ENCODE peak calls at places on chromosomes 16 and 17, in nine cellular contexts. One of them, this sample, is unnamed.

GRCh38 chr17:72169823-72170222 is 49.0 kb downstream of the SOX9 start:
- DNase-seq in colonic mucosa: no peak
- DNase-seq in uterus: no peak
- DNase-seq in NCI-H2081 treated with DMSO at 0.1 percent for 48 hours: no peak
- DNase-seq in HFF-Myc: no peak
- DNase-seq in pons: no peak
- DNase-seq in NCI-H526 treated with DMSO at 0.1 percent for 48 hours: no peak
- DNase-seq in fibroblast of the conjunctiva: no peak
- DNase-seq in GM23248: no peak
- DNase-seq in this sample: no peak

GRCh38 chr16:5024632-5025031 is 9.1 kb downstream of the NAGPA start:
- DNase-seq in NCI-H526 treated with DMSO at 0.1 percent for 48 hours: no peak
- DNase-seq in GM23248: peak; percentile 31
- DNase-seq in NCI-H2081 treated with DMSO at 0.1 percent for 48 hours: peak; percentile 7
- DNase-seq in HFF-Myc: no peak
- DNase-seq in pons: peak; percentile 42
- DNase-seq in fibroblast of the conjunctiva: no peak
- DNase-seq in colonic mucosa: peak; percentile 57
- DNase-seq in uterus: no peak
- DNase-seq in this sample: peak; percentile 70

GRCh38 chr17:8875416-8875815 is 7.9 kb upstream of the PIK3R6 start:
- DNase-seq in colonic mucosa: no peak
- DNase-seq in HFF-Myc: no peak
- DNase-seq in fibroblast of the conjunctiva: no peak
- DNase-seq in GM23248: no peak
- DNase-seq in NCI-H2081 treated with DMSO at 0.1 percent for 48 hours: no peak
- DNase-seq in pons: no peak
- DNase-seq in uterus: no peak
- DNase-seq in NCI-H526 treated with DMSO at 0.1 percent for 48 hours: no peak
- DNase-seq in this sample: no peak

GRCh38 chr17:64240741-64241347 is 22.2 kb downstream of the TEX2 start:
- DNase-seq in NCI-H526 treated with DMSO at 0.1 percent for 48 hours: no peak
- DNase-seq in colonic mucosa: peak; percentile 19
- DNase-seq in fibroblast of the conjunctiva: peak; percentile 52
- DNase-seq in GM23248: peak; percentile 93
- DNase-seq in uterus: peak; percentile 78
- DNase-seq in NCI-H2081 treated with DMSO at 0.1 percent for 48 hours: no peak
- DNase-seq in HFF-Myc: peak; percentile 98
- DNase-seq in pons: peak; percentile 56
- DNase-seq in this sample: peak; percentile 52

GRCh38 chr16:90022209-90023077 is 3.2 kb upstream of the DBNDD1 start:
- DNase-seq in fibroblast of the conjunctiva: peak; percentile 69
- DNase-seq in pons: peak; percentile 83
- DNase-seq in NCI-H526 treated with DMSO at 0.1 percent for 48 hours: peak; percentile 75
- DNase-seq in GM23248: peak; percentile 95
- DNase-seq in HFF-Myc: peak; percentile 53
- DNase-seq in uterus: peak; percentile 92
- DNase-seq in NCI-H2081 treated with DMSO at 0.1 percent for 48 hours: peak; percentile 49
- DNase-seq in colonic mucosa: peak; percentile 95
- DNase-seq in this sample: peak; percentile 88

GRCh38 chr17:66302761-66303626 is 581 bp downstream of the PRKCA start:
- DNase-seq in pons: peak; percentile 51
- DNase-seq in uterus: peak; percentile 56
- DNase-seq in fibroblast of the conjunctiva: peak; percentile 35
- DNase-seq in NCI-H2081 treated with DMSO at 0.1 percent for 48 hours: no peak
- DNase-seq in GM23248: peak; percentile 74
- DNase-seq in NCI-H526 treated with DMSO at 0.1 percent for 48 hours: peak; percentile 16
- DNase-seq in colonic mucosa: peak; percentile 79
- DNase-seq in HFF-Myc: no peak
- DNase-seq in this sample: peak; percentile 63

GRCh38 chr17:7348478-7349242 is 3.3 kb upstream of the KCTD11 start:
- DNase-seq in colonic mucosa: no peak
- DNase-seq in fibroblast of the conjunctiva: no peak
- DNase-seq in pons: no peak
- DNase-seq in uterus: no peak
- DNase-seq in NCI-H2081 treated with DMSO at 0.1 percent for 48 hours: no peak
- DNase-seq in NCI-H526 treated with DMSO at 0.1 percent for 48 hours: no peak
- DNase-seq in HFF-Myc: no peak
- DNase-seq in GM23248: peak; percentile 78
- DNase-seq in this sample: peak; percentile 41

GRCh38 chr16:25707982-25708583 is 16.3 kb downstream of the HS3ST4 start:
- DNase-seq in NCI-H2081 treated with DMSO at 0.1 percent for 48 hours: no peak
- DNase-seq in colonic mucosa: peak; percentile 22
- DNase-seq in pons: no peak
- DNase-seq in fibroblast of the conjunctiva: no peak
- DNase-seq in NCI-H526 treated with DMSO at 0.1 percent for 48 hours: peak; percentile 44
- DNase-seq in HFF-Myc: peak; percentile 1
- DNase-seq in GM23248: peak; percentile 30
- DNase-seq in uterus: no peak
- DNase-seq in this sample: peak; percentile 39

GRCh38 chr16:7350801-7351200 is 18.2 kb downstream of the RBFOX1 start:
- DNase-seq in fibroblast of the conjunctiva: no peak
- DNase-seq in HFF-Myc: no peak
- DNase-seq in GM23248: no peak
- DNase-seq in uterus: no peak
- DNase-seq in pons: no peak
- DNase-seq in colonic mucosa: no peak
- DNase-seq in NCI-H2081 treated with DMSO at 0.1 percent for 48 hours: no peak
- DNase-seq in NCI-H526 treated with DMSO at 0.1 percent for 48 hours: no peak
- DNase-seq in this sample: no peak

GRCh38 chr16:4802659-4803287 is 340 bp upstream of the ROGDI start:
- DNase-seq in colonic mucosa: peak; percentile 93
- DNase-seq in NCI-H2081 treated with DMSO at 0.1 percent for 48 hours: peak; percentile 70
- DNase-seq in uterus: peak; percentile 91
- DNase-seq in NCI-H526 treated with DMSO at 0.1 percent for 48 hours: peak; percentile 82
- DNase-seq in fibroblast of the conjunctiva: peak; percentile 79
- DNase-seq in GM23248: peak; percentile 97
- DNase-seq in HFF-Myc: peak; percentile 61
- DNase-seq in pons: peak; percentile 92
- DNase-seq in this sample: peak; percentile 93

GRCh38 chr17:65633146-65633881 is 71.9 kb upstream of the AXIN2 start:
- DNase-seq in colonic mucosa: no peak
- DNase-seq in fibroblast of the conjunctiva: no peak
- DNase-seq in NCI-H526 treated with DMSO at 0.1 percent for 48 hours: no peak
- DNase-seq in pons: no peak
- DNase-seq in NCI-H2081 treated with DMSO at 0.1 percent for 48 hours: no peak
- DNase-seq in GM23248: no peak
- DNase-seq in uterus: no peak
- DNase-seq in HFF-Myc: no peak
- DNase-seq in this sample: no peak

GRCh38 chr17:82912571-82913089 is 72.8 kb upstream of the ZNF750 start:
- DNase-seq in pons: no peak
- DNase-seq in GM23248: no peak
- DNase-seq in NCI-H2081 treated with DMSO at 0.1 percent for 48 hours: no peak
- DNase-seq in NCI-H526 treated with DMSO at 0.1 percent for 48 hours: no peak
- DNase-seq in uterus: no peak
- DNase-seq in colonic mucosa: no peak
- DNase-seq in fibroblast of the conjunctiva: no peak
- DNase-seq in HFF-Myc: no peak
- DNase-seq in this sample: no peak

GRCh38 chr17:56602292-56603130 is 9.0 kb downstream of the NOG start:
- DNase-seq in uterus: no peak
- DNase-seq in NCI-H526 treated with DMSO at 0.1 percent for 48 hours: no peak
- DNase-seq in pons: no peak
- DNase-seq in GM23248: no peak
- DNase-seq in NCI-H2081 treated with DMSO at 0.1 percent for 48 hours: no peak
- DNase-seq in fibroblast of the conjunctiva: no peak
- DNase-seq in HFF-Myc: no peak
- DNase-seq in colonic mucosa: no peak
- DNase-seq in this sample: no peak

GRCh38 chr17:34822007-34822737 is 139.1 kb downstream of the CCT6B start:
- DNase-seq in uterus: no peak
- DNase-seq in fibroblast of the conjunctiva: no peak
- DNase-seq in NCI-H526 treated with DMSO at 0.1 percent for 48 hours: no peak
- DNase-seq in pons: no peak
- DNase-seq in NCI-H2081 treated with DMSO at 0.1 percent for 48 hours: no peak
- DNase-seq in HFF-Myc: no peak
- DNase-seq in colonic mucosa: no peak
- DNase-seq in GM23248: no peak
- DNase-seq in this sample: no peak

GRCh38 chr16:22188595-22189442 is 17.3 kb upstream of the EEF2K start:
- DNase-seq in colonic mucosa: peak; percentile 85
- DNase-seq in pons: peak; percentile 84
- DNase-seq in HFF-Myc: peak; percentile 90
- DNase-seq in GM23248: peak; percentile 89
- DNase-seq in NCI-H526 treated with DMSO at 0.1 percent for 48 hours: peak; percentile 75
- DNase-seq in uterus: peak; percentile 63
- DNase-seq in fibroblast of the conjunctiva: peak; percentile 89
- DNase-seq in NCI-H2081 treated with DMSO at 0.1 percent for 48 hours: peak; percentile 9
- DNase-seq in this sample: peak; percentile 88

GRCh38 chr17:82845163-82845807 is 5.5 kb upstream of the ZNF750 start:
- DNase-seq in uterus: no peak
- DNase-seq in HFF-Myc: no peak
- DNase-seq in NCI-H2081 treated with DMSO at 0.1 percent for 48 hours: no peak
- DNase-seq in fibroblast of the conjunctiva: no peak
- DNase-seq in colonic mucosa: no peak
- DNase-seq in NCI-H526 treated with DMSO at 0.1 percent for 48 hours: no peak
- DNase-seq in GM23248: no peak
- DNase-seq in pons: no peak
- DNase-seq in this sample: no peak

GRCh38 chr17:48625502-48626201 is 506 bp downstream of the HOXB9 start:
- DNase-seq in fibroblast of the conjunctiva: no peak
- DNase-seq in NCI-H2081 treated with DMSO at 0.1 percent for 48 hours: no peak
- DNase-seq in HFF-Myc: no peak
- DNase-seq in colonic mucosa: peak; percentile 91
- DNase-seq in NCI-H526 treated with DMSO at 0.1 percent for 48 hours: peak; percentile 47
- DNase-seq in GM23248: peak; percentile 55
- DNase-seq in pons: no peak
- DNase-seq in uterus: no peak
- DNase-seq in this sample: peak; percentile 23

GRCh38 chr16:14501331-14502255 is 128.5 kb downstream of the PARN start:
- DNase-seq in GM23248: peak; percentile 96
- DNase-seq in HFF-Myc: peak; percentile 96
- DNase-seq in colonic mucosa: peak; percentile 58
- DNase-seq in NCI-H526 treated with DMSO at 0.1 percent for 48 hours: no peak
- DNase-seq in NCI-H2081 treated with DMSO at 0.1 percent for 48 hours: peak; percentile 69
- DNase-seq in pons: peak; percentile 85
- DNase-seq in uterus: peak; percentile 91
- DNase-seq in fibroblast of the conjunctiva: peak; percentile 95
- DNase-seq in this sample: peak; percentile 96

GRCh38 chr16:89853306-89853993 is 19.9 kb upstream of the TCF25 start:
- DNase-seq in pons: no peak
- DNase-seq in NCI-H526 treated with DMSO at 0.1 percent for 48 hours: no peak
- DNase-seq in fibroblast of the conjunctiva: no peak
- DNase-seq in NCI-H2081 treated with DMSO at 0.1 percent for 48 hours: no peak
- DNase-seq in GM23248: no peak
- DNase-seq in colonic mucosa: peak; percentile 83
- DNase-seq in uterus: no peak
- DNase-seq in HFF-Myc: no peak
- DNase-seq in this sample: no peak

GRCh38 chr16:9489823-9490467 is 398.5 kb downstream of the HAPSTR1 start:
- DNase-seq in colonic mucosa: no peak
- DNase-seq in NCI-H2081 treated with DMSO at 0.1 percent for 48 hours: no peak
- DNase-seq in pons: peak; percentile 22
- DNase-seq in uterus: peak; percentile 80
- DNase-seq in NCI-H526 treated with DMSO at 0.1 percent for 48 hours: no peak
- DNase-seq in GM23248: no peak
- DNase-seq in fibroblast of the conjunctiva: no peak
- DNase-seq in HFF-Myc: no peak
- DNase-seq in this sample: no peak

GRCh38 chr16:87784812-87785211 is 19.0 kb upstream of the KLHDC4 start:
- DNase-seq in fibroblast of the conjunctiva: no peak
- DNase-seq in uterus: no peak
- DNase-seq in GM23248: peak; percentile 34
- DNase-seq in colonic mucosa: no peak
- DNase-seq in NCI-H2081 treated with DMSO at 0.1 percent for 48 hours: no peak
- DNase-seq in NCI-H526 treated with DMSO at 0.1 percent for 48 hours: no peak
- DNase-seq in HFF-Myc: no peak
- DNase-seq in pons: no peak
- DNase-seq in this sample: no peak

GRCh38 chr17:67162771-67163170 is 82.2 kb downstream of the HELZ start:
- DNase-seq in NCI-H2081 treated with DMSO at 0.1 percent for 48 hours: no peak
- DNase-seq in pons: no peak
- DNase-seq in fibroblast of the conjunctiva: no peak
- DNase-seq in uterus: no peak
- DNase-seq in HFF-Myc: no peak
- DNase-seq in GM23248: no peak
- DNase-seq in colonic mucosa: no peak
- DNase-seq in NCI-H526 treated with DMSO at 0.1 percent for 48 hours: no peak
- DNase-seq in this sample: no peak

GRCh38 chr17:17058304-17058703 is 16.0 kb downstream of the MPRIP start:
- DNase-seq in HFF-Myc: no peak
- DNase-seq in GM23248: no peak
- DNase-seq in fibroblast of the conjunctiva: no peak
- DNase-seq in uterus: peak; percentile 12
- DNase-seq in colonic mucosa: no peak
- DNase-seq in NCI-H2081 treated with DMSO at 0.1 percent for 48 hours: no peak
- DNase-seq in pons: no peak
- DNase-seq in NCI-H526 treated with DMSO at 0.1 percent for 48 hours: no peak
- DNase-seq in this sample: no peak

GRCh38 chr16:66741131-66741900 is 10.1 kb downstream of the DYNC1LI2 start:
- DNase-seq in NCI-H526 treated with DMSO at 0.1 percent for 48 hours: no peak
- DNase-seq in fibroblast of the conjunctiva: peak; percentile 94
- DNase-seq in uterus: peak; percentile 88
- DNase-seq in NCI-H2081 treated with DMSO at 0.1 percent for 48 hours: no peak
- DNase-seq in pons: peak; percentile 99
- DNase-seq in HFF-Myc: peak; percentile 69
- DNase-seq in colonic mucosa: peak; percentile 95
- DNase-seq in GM23248: peak; percentile 94
- DNase-seq in this sample: peak; percentile 79

GRCh38 chr16:70650216-70650615 is 3.9 kb downstream of the IL34 start:
- DNase-seq in pons: no peak
- DNase-seq in NCI-H2081 treated with DMSO at 0.1 percent for 48 hours: no peak
- DNase-seq in GM23248: no peak
- DNase-seq in HFF-Myc: no peak
- DNase-seq in uterus: no peak
- DNase-seq in fibroblast of the conjunctiva: no peak
- DNase-seq in colonic mucosa: no peak
- DNase-seq in NCI-H526 treated with DMSO at 0.1 percent for 48 hours: no peak
- DNase-seq in this sample: no peak

GRCh38 chr17:48048321-48049140 is at the start of gene NFE2L1:
- DNase-seq in HFF-Myc: peak; percentile 59
- DNase-seq in NCI-H526 treated with DMSO at 0.1 percent for 48 hours: peak; percentile 81
- DNase-seq in NCI-H2081 treated with DMSO at 0.1 percent for 48 hours: no peak
- DNase-seq in GM23248: peak; percentile 96
- DNase-seq in pons: peak; percentile 74
- DNase-seq in uterus: peak; percentile 86
- DNase-seq in fibroblast of the conjunctiva: peak; percentile 96
- DNase-seq in colonic mucosa: peak; percentile 94
- DNase-seq in this sample: peak; percentile 76

GRCh38 chr16:53129281-53130192 is 74.7 kb downstream of the CHD9 start:
- DNase-seq in pons: peak; percentile 43
- DNase-seq in NCI-H2081 treated with DMSO at 0.1 percent for 48 hours: no peak
- DNase-seq in GM23248: peak; percentile 55
- DNase-seq in NCI-H526 treated with DMSO at 0.1 percent for 48 hours: no peak
- DNase-seq in colonic mucosa: peak; percentile 23
- DNase-seq in HFF-Myc: no peak
- DNase-seq in uterus: no peak
- DNase-seq in fibroblast of the conjunctiva: no peak
- DNase-seq in this sample: peak; percentile 29

GRCh38 chr16:81650982-81651562 is 128.0 kb upstream of the PLCG2 start:
- DNase-seq in pons: no peak
- DNase-seq in NCI-H2081 treated with DMSO at 0.1 percent for 48 hours: no peak
- DNase-seq in GM23248: no peak
- DNase-seq in HFF-Myc: no peak
- DNase-seq in fibroblast of the conjunctiva: peak; percentile 5
- DNase-seq in NCI-H526 treated with DMSO at 0.1 percent for 48 hours: no peak
- DNase-seq in uterus: peak; percentile 79
- DNase-seq in colonic mucosa: peak; percentile 56
- DNase-seq in this sample: no peak

GRCh38 chr16:48834576-48834975 is 224.6 kb upstream of the N4BP1 start:
- DNase-seq in GM23248: no peak
- DNase-seq in pons: no peak
- DNase-seq in NCI-H2081 treated with DMSO at 0.1 percent for 48 hours: no peak
- DNase-seq in fibroblast of the conjunctiva: no peak
- DNase-seq in NCI-H526 treated with DMSO at 0.1 percent for 48 hours: no peak
- DNase-seq in HFF-Myc: no peak
- DNase-seq in uterus: no peak
- DNase-seq in colonic mucosa: no peak
- DNase-seq in this sample: no peak

GRCh38 chr17:13351046-13351445 is 250.7 kb downstream of the HS3ST3A1 start:
- DNase-seq in NCI-H526 treated with DMSO at 0.1 percent for 48 hours: no peak
- DNase-seq in colonic mucosa: no peak
- DNase-seq in fibroblast of the conjunctiva: no peak
- DNase-seq in HFF-Myc: peak; percentile 39
- DNase-seq in GM23248: peak; percentile 77
- DNase-seq in uterus: no peak
- DNase-seq in pons: no peak
- DNase-seq in NCI-H2081 treated with DMSO at 0.1 percent for 48 hours: no peak
- DNase-seq in this sample: no peak

GRCh38 chr17:57541472-57542394 is 203.4 kb downstream of the CCDC182 start:
- DNase-seq in GM23248: no peak
- DNase-seq in HFF-Myc: no peak
- DNase-seq in fibroblast of the conjunctiva: no peak
- DNase-seq in uterus: peak; percentile 66
- DNase-seq in NCI-H2081 treated with DMSO at 0.1 percent for 48 hours: no peak
- DNase-seq in pons: no peak
- DNase-seq in colonic mucosa: no peak
- DNase-seq in NCI-H526 treated with DMSO at 0.1 percent for 48 hours: no peak
- DNase-seq in this sample: no peak